ENCODE peak calls at places on chromosomes 11 and 22, in ten cellular contexts. Z, F, Q, G, I, X, Y, M, P and R are unnamed samples.

GRCh38 chr22:40512426-40513136 is 123.9 kb downstream of the MRTFA start:
- DNase-seq in Z (no peak), F (no peak), Q (no peak), G (peak), I (no peak), X (no peak), Y (no peak), M (no peak), P (no peak), R (peak)

GRCh38 chr22:45842141-45842831 is 134.7 kb downstream of the WNT7B start:
- DNase-seq in Z (no peak), F (no peak), Q (no peak), G (no peak), I (no peak), X (no peak), Y (no peak), M (no peak), P (no peak), R (peak)

GRCh38 chr22:32994046-32994827 is 63.9 kb downstream of the SYN3 start:
- DNase-seq in Z (no peak), F (peak), Q (no peak), G (no peak), I (peak), X (no peak), Y (no peak), M (peak), P (no peak), R (no peak)

GRCh38 chr22:39350803-39351688 is 1.3 kb downstream of the SYNGR1 start:
- DNase-seq in Z (no peak), F (peak), Q (no peak), G (no peak), I (no peak), X (no peak), Y (no peak), M (no peak), P (no peak), R (no peak)

GRCh38 chr11:27913650-27914049 is 194.3 kb downstream of the KIF18A start:
- DNase-seq in Z (no peak), F (no peak), Q (no peak), G (peak), I (no peak), X (no peak), Y (no peak), M (no peak), P (no peak), R (peak)

GRCh38 chr22:25027552-25027951 is 75.0 kb downstream of the KIAA1671 start:
- DNase-seq in Z (no peak), F (peak), Q (no peak), G (no peak), I (no peak), X (no peak), Y (no peak), M (no peak), P (no peak), R (no peak)

GRCh38 chr11:36512016-36512415 is 1.9 kb upstream of the TRAF6 start:
- DNase-seq in Z (no peak), F (no peak), Q (no peak), G (no peak), I (no peak), X (no peak), Y (no peak), M (no peak), P (no peak), R (peak)

GRCh38 chr22:33853200-33854097 is 66.8 kb downstream of the LARGE1 start:
- DNase-seq in Z (peak), F (peak), Q (peak), G (peak), I (peak), X (peak), Y (no peak), M (peak), P (no peak), R (peak)

GRCh38 chr11:27433742-27434141 is 38.8 kb downstream of the LGR4 start:
- DNase-seq in Z (no peak), F (no peak), Q (no peak), G (no peak), I (no peak), X (no peak), Y (no peak), M (no peak), P (no peak), R (no peak)

GRCh38 chr11:31240340-31240904 is 129.1 kb downstream of the DCDC1 start:
- DNase-seq in Z (no peak), F (peak), Q (no peak), G (no peak), I (no peak), X (peak), Y (peak), M (no peak), P (no peak), R (peak)

GRCh38 chr22:26516503-26516902 is 4.2 kb upstream of the TFIP11 start:
- DNase-seq in Z (no peak), F (no peak), Q (no peak), G (no peak), I (no peak), X (no peak), Y (no peak), M (no peak), P (no peak), R (no peak)